ENCODE peak calls at places on chromosomes 11 and 22, in ten cellular contexts. Y is stomach, H is A549, A is HepG2, K is SK-N-SH, W is H1, D is transverse colon, Z is tibial nerve, F is sigmoid colon, S is ovary. G is an unnamed sample. For H3K9me3, the result is how much of the 10 kb centered on the place peaks cover.

GRCh38 chr22:46031965-46032851 is 55.2 kb upstream of the WNT7B start:
- DNase-seq in Z (no peak), D (no peak), Y (no peak), K (peak), S (peak), W (no peak), A (no peak), H (no peak), F (peak), G (peak)

GRCh38 chr11:108222686-108223448 is at the start of gene ATM:
- DNase-seq in S (peak), W (peak), H (peak), Z (peak), K (peak), D (peak), Y (peak), F (peak), A (peak), G (peak)

GRCh38 chr22:20080776-20081654 is 974 bp downstream of the DGCR8 start:
- DNase-seq in A (peak), Z (no peak), Y (no peak), D (peak), K (peak), W (no peak), H (peak), S (no peak), F (no peak), G (no peak)

GRCh38 chr11:59753650-59754493 is 1.3 kb upstream of the STX3 start:
- DNase-seq in S (peak), A (peak), Z (peak), K (peak), W (peak), Y (peak), H (peak), D (peak), F (peak), G (peak)

GRCh38 chr11:65569164-65569972 is 909 bp upstream of the ZNRD2 start:
- DNase-seq in S (no peak), H (no peak), Y (no peak), A (no peak), F (no peak), K (no peak), D (no peak), W (no peak), Z (no peak), G (no peak)

GRCh38 chr11:67302571-67303131 is 679 bp upstream of the SSH3 start:
- DNase-seq in K (no peak), S (peak), W (peak), A (no peak), H (peak), D (peak), Z (no peak), Y (peak), F (peak), G (peak)

GRCh38 chr11:44760917-44761545 is 34.3 kb downstream of the TSPAN18 start:
- DNase-seq in W (peak), S (peak), F (peak), Z (no peak), D (no peak), A (no peak), K (peak), Y (peak), H (peak), G (no peak)

GRCh38 chr11:70084046-70084984 is 6.2 kb downstream of the ANO1 start:
- DNase-seq in A (no peak), F (no peak), H (no peak), Z (no peak), S (no peak), Y (no peak), W (no peak), K (peak), D (no peak), G (no peak)

GRCh38 chr22:16915711-16916110 is 90.5 kb upstream of the XKR3 start:
- DNase-seq in H (no peak), K (no peak), Z (no peak), Y (no peak), D (no peak), F (no peak), W (no peak), A (no peak), S (no peak), G (no peak)

GRCh38 chr22:50306753-50307749 is at the start of gene PLXNB2:
- DNase-seq in W (peak), A (peak), Z (peak), S (peak), D (peak), F (peak), Y (peak), K (peak), H (peak), G (no peak)

GRCh38 chr11:2366271-2366670 is 10.8 kb upstream of the CD81 start:
- DNase-seq in K (no peak), Z (no peak), D (no peak), W (no peak), Y (no peak), S (no peak), A (no peak), F (no peak), H (no peak), G (no peak)

GRCh38 chr11:65087827-65088226 is 3.8 kb downstream of the ZFPL1 start:
- DNase-seq in Y (no peak), K (no peak), H (no peak), W (no peak), S (no peak), D (no peak), A (no peak), F (no peak), Z (no peak), G (no peak)

GRCh38 chr11:72217856-72218745 is 1.5 kb downstream of the FOLR2 start:
- DNase-seq in H (no peak), S (no peak), Y (peak), K (no peak), Z (no peak), A (no peak), F (no peak), W (no peak), D (no peak), G (no peak)
- TF ChIP-seq EP300 in H (no peak), S (no peak), Y (no peak), K (no peak), Z (no peak), A (no peak), F (no peak), W (no peak), D (no peak), G (no peak)

DNA sequence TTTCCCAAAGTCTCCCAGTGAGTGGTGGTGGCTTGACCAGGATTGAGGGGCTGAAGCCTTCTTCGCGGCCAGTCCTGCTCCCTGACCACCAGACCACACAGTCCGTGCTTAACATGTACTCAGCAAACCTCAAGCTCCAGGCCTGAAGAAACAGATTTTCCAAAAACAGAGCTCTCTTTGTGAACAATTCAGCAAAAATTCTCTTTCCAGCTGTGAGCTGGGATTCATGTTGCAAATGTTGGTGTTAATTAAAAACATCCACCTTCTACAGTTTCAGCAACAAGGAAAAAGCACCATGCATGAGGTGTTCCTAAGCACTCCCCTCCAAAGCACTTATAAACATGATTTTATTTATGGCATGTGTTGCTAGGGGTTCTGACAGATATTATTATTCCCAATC is 129.5 kb downstream of the ETS1 start:
- DNase-seq in S (no peak), A (no peak), F (no peak), H (no peak), Y (no peak), K (no peak), W (no peak), D (no peak), Z (no peak), G (no peak)
- H3K27ac ChIP-seq in S (no peak), A (no peak), F (peak), H (no peak), Y (peak), K (peak), W (no peak), D (peak), Z (no peak), G (peak)

GRCh38 chr22:47292546-47293320 is 530.3 kb downstream of the TBC1D22A start:
- DNase-seq in W (no peak), F (no peak), A (no peak), D (no peak), H (no peak), S (no peak), K (no peak), Y (peak), Z (no peak), G (peak)
- H3K9me3 ChIP-seq in W (half or more), F (under half), A (under half), D (under half), H (under half), S (under half), K (under half), Y (under half), Z (under half), G (under half)

DNA sequence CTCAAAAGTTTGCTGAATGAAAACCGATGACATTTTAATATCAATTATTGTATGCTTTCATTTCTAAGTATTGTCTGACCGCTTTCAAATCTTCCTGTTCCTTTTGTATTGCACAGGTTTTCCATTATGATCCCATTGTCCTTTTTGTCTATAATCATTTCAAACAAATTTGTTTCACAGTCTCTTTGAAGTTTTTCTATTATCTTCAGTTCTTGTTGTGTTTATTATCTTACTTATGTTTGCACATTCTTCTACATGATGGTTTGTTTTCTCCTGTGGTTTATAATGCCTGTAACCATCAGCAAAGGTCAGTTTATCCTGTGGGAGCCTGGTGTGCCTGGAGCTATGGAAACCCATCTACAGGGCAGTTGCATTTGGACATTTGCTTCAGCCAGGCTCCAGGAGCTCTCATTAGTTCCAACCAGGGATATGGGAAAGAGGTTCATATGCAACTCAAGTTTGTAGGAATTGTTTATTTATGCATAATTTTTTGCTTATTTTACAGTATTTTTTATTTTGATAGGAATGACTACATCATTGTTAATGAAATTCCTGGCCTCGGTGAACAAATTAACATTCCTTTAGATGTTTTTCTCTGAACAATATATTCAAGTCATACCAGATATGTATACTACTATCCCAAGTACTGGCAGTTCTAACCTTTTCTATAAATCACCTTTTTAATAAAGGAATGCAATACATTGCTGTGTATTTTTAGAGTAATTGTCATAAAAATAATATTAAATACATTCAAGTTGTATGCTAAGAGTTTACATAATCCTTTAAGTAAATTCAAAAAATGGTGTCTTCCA is 179.2 kb downstream of the SBF2 start:
- DNase-seq in Y (no peak), A (no peak), W (no peak), H (no peak), S (no peak), F (no peak), K (no peak), D (no peak), Z (no peak), G (no peak)
- TF ChIP-seq EP300 in Y (no peak), A (no peak), W (no peak), H (no peak), S (no peak), F (no peak), K (no peak), D (no peak), Z (no peak), G (no peak)

G was measured in suprapubic skin.